ENCODE peak calls at places on chromosomes 2 and 18, in six cellular contexts. Q is H9, U is IMR-90, V is H1, Z is mesenchymal stem cell, K is trophoblast cell. J is an unnamed sample.

GRCh38 chr2:114010001-114010400 is 120.1 kb downstream of the ACTR3 start:
- DNase-seq in Q (no peak), K (no peak), V (no peak), Z (no peak), U (peak), J (no peak)

GRCh38 chr18:50895350-50896045 is 16.6 kb downstream of the ME2 start:
- DNase-seq in Q (no peak), K (no peak), U (no peak), Z (no peak), V (no peak), J (no peak)

GRCh38 chr2:641501-642430 is 35.4 kb downstream of the TMEM18 start:
- DNase-seq in U (no peak), Q (peak), V (no peak), K (peak), Z (no peak), J (no peak)

GRCh38 chr2:236156095-236156859 is 11.9 kb downstream of the GBX2 start:
- DNase-seq in K (no peak), Z (no peak), U (no peak), Q (no peak), V (no peak), J (no peak)

GRCh38 chr2:893311-893710 is 57.3 kb upstream of the SNTG2 start:
- DNase-seq in K (no peak), U (no peak), Q (peak), Z (no peak), V (peak), J (no peak)

GRCh38 chr2:96512341-96512740 is 7.2 kb upstream of the NEURL3 start:
- DNase-seq in Z (no peak), K (no peak), Q (no peak), V (no peak), U (no peak), J (no peak)

GRCh38 chr2:204681412-204681811 is 136.1 kb downstream of the PARD3B start:
- DNase-seq in U (peak), Q (no peak), Z (peak), K (no peak), V (no peak), J (no peak)

GRCh38 chr2:21281876-21282514 is 158.2 kb downstream of the TDRD15 start:
- DNase-seq in Q (no peak), V (no peak), K (no peak), U (no peak), Z (no peak), J (no peak)

GRCh38 chr2:191155608-191156071 is 4.8 kb upstream of the STAT4 start:
- DNase-seq in K (no peak), V (no peak), Z (peak), U (peak), Q (no peak), J (no peak)

GRCh38 chr2:99618579-99619097 is 128.8 kb upstream of the REV1 start:
- DNase-seq in U (no peak), K (no peak), Z (no peak), V (no peak), Q (no peak), J (no peak)

GRCh38 chr2:73418343-73418742 is 32.7 kb downstream of the ALMS1 start:
- DNase-seq in Z (peak), Q (no peak), V (no peak), U (peak), K (no peak), J (no peak)

GRCh38 chr2:226358688-226359087 is 440.9 kb downstream of the IRS1 start:
- DNase-seq in Q (no peak), U (no peak), Z (no peak), K (no peak), V (no peak), J (no peak)

GRCh38 chr2:10501980-10502802 is 54.1 kb upstream of the ODC1 start:
- DNase-seq in K (no peak), Z (no peak), U (no peak), Q (no peak), V (no peak), J (no peak)

GRCh38 chr2:159713691-159714585 is 1.6 kb downstream of the MARCHF7 start:
- DNase-seq in K (no peak), Z (peak), V (no peak), U (peak), Q (no peak), J (no peak)

GRCh38 chr2:27086722-27087446 is at the start of gene KHK:
- DNase-seq in Z (peak), U (no peak), V (no peak), Q (no peak), K (no peak), J (no peak)
- H3K27ac ChIP-seq in Z (no peak), U (peak), V (no peak), Q (no peak), K (peak), J (no peak)

DNA sequence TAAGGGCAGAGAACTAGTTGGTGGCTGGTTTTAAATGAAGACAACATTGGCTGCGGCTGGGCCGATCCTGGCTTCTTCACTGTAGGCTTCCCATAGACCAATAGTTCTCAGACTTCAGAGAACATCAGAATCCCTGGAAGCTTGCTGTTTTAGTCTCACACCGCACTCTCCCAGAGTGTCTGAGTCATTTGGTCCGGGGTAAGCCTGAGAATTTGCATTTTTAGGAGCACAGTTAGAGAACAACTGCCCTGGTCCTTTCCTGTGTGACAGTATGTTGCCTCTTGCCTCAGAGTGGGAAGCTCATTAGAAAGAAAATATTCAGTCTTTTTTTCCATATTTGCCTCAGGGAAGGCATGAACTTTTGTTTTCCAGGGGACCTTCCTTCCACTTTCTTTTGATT is 137.1 kb upstream of the GAREM1 start:
- DNase-seq in Q (no peak), Z (no peak), U (no peak), V (no peak), K (no peak), J (no peak)
- H2BK120ac ChIP-seq in Q (no peak), Z (no peak), U (no peak), V (no peak), K (no peak), J (no peak)

GRCh38 chr2:97966545-97967215 is 29.1 kb downstream of the TMEM131 start:
- DNase-seq in V (no peak), U (peak), Q (no peak), Z (no peak), K (peak), J (no peak)

GRCh38 chr2:97967216-97967592 is 28.5 kb downstream of the TMEM131 start:
- DNase-seq in Z (no peak), V (no peak), Q (no peak), U (no peak), K (no peak), J (no peak)

GRCh38 chr2:97969466-97970067 is 26.2 kb downstream of the TMEM131 start:
- DNase-seq in U (peak), Q (no peak), Z (no peak), K (no peak), V (no peak), J (no peak)

GRCh38 chr2:97970300-97971060 is 25.3 kb downstream of the TMEM131 start:
- DNase-seq in U (no peak), K (no peak), V (no peak), Z (no peak), Q (no peak), J (no peak)

DNA sequence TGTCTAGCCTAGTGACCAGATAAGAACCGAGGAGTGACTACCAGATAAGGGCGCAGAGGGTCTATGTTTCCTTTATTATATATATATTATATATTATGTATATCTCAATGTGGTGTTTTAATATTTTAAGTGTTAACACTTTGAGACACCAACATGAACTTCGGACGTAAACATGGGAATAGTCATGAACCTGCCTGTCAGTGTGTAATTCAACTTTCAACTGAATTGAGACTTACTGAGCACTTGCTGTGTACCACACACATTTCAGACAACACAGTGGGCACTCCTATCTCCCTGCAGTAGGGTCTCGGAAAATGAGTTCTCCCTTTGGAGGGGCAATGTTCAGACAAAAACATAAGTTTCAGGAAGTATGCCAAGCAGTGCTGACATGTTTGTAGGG is 27.5 kb downstream of the TMEM131 start:
- DNase-seq in Q (no peak), Z (no peak), K (no peak), V (no peak), U (no peak), J (no peak)
- H4K91ac ChIP-seq in Q (no peak), Z (no peak), K (no peak), V (no peak), U (no peak), J (no peak)

DNA sequence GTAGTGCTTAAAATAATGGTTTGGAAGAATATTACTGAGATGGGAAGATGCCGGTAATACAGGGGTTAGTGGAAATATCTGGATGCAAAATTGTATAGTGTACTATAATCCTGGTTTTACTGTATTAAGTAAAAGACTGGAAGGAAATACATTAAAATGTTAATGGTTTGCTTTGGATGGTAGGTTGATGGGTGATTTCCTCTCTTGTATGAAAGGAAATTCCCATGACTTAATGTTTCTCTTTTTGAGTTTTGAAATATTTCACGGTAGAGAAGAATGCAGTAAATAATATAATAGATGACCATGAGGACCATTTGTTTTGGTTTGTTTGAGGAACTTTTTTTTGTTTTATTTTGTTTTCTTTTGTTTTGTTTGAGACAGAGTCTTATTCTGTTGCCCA is 8.2 kb downstream of the SPTBN1 start:
- DNase-seq in Z (no peak), K (no peak), V (no peak), U (no peak), Q (no peak), J (no peak)
- H3K27ac ChIP-seq in Z (no peak), K (no peak), V (no peak), U (no peak), Q (no peak), J (no peak)

GRCh38 chr2:136448986-136449780 is 316.2 kb upstream of the THSD7B start:
- DNase-seq in Q (no peak), Z (no peak), V (no peak), K (no peak), U (no peak), J (no peak)
- H2BK120ac ChIP-seq in Q (no peak), Z (no peak), V (no peak), K (no peak), U (no peak), J (no peak)

GRCh38 chr2:170461875-170462274 is 253.3 kb upstream of the SP5 start:
- DNase-seq in U (no peak), K (no peak), Z (no peak), Q (no peak), V (no peak), J (no peak)

GRCh38 chr2:170454471-170455372 is 260.4 kb upstream of the SP5 start:
- DNase-seq in Z (no peak), K (no peak), V (no peak), Q (no peak), U (no peak), J (no peak)

GRCh38 chr2:170455617-170456426 is 259.3 kb upstream of the SP5 start:
- DNase-seq in K (peak), V (no peak), Z (peak), Q (no peak), U (no peak), J (no peak)

GRCh38 chr2:170457742-170458141 is 257.4 kb upstream of the SP5 start:
- DNase-seq in K (no peak), V (no peak), U (no peak), Q (no peak), Z (no peak), J (no peak)

DNA sequence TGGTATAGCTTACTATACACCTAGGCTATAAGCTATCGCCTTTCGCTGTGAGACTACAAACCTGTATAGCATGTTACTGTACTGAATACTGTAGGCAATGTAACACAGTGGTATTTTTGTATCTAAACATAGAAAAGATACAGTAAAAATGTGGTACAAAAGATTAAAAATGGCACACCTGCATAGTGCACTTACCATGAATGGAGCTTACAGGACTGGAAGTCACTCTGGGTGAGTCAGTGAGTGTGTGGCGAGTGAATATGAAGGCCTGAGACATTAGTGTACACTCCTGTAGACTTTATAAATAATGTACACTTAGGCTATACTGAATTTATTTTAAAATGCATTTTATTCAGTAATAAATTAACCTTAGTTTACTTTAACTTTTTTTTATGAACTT is 258.2 kb upstream of the SP5 start:
- DNase-seq in Z (peak), Q (no peak), V (no peak), U (no peak), K (no peak), J (no peak)
- H4K91ac ChIP-seq in Z (no peak), Q (no peak), V (no peak), U (no peak), K (no peak), J (no peak)

GRCh38 chr2:17805717-17806354 is 10.4 kb upstream of the MSGN1 start:
- DNase-seq in K (no peak), Z (no peak), U (no peak), V (no peak), Q (no peak), J (no peak)

GRCh38 chr2:17805166-17805565 is 11.1 kb upstream of the MSGN1 start:
- DNase-seq in K (no peak), V (no peak), Q (no peak), U (no peak), Z (no peak), J (no peak)

GRCh38 chr2:17800693-17801458 is 15.4 kb upstream of the MSGN1 start:
- DNase-seq in Q (no peak), K (no peak), Z (no peak), V (no peak), U (no peak), J (no peak)

GRCh38 chr2:17803492-17803891 is 12.8 kb upstream of the MSGN1 start:
- DNase-seq in V (no peak), K (no peak), U (no peak), Z (no peak), Q (no peak), J (no peak)

GRCh38 chr2:17804358-17804757 is 11.9 kb upstream of the MSGN1 start:
- DNase-seq in V (no peak), Q (no peak), Z (no peak), K (no peak), U (no peak), J (no peak)
- H3K27ac ChIP-seq in V (no peak), Q (no peak), Z (no peak), K (no peak), U (no peak), J (no peak)

GRCh38 chr2:68975844-68976243 is 1.4 kb downstream of the GKN1 start:
- DNase-seq in K (no peak), U (no peak), Z (no peak), V (no peak), Q (no peak), J (no peak)

GRCh38 chr2:68974946-68975665 is 670 bp downstream of the GKN1 start:
- DNase-seq in U (no peak), Z (no peak), K (no peak), V (no peak), Q (no peak), J (no peak)

GRCh38 chr2:68977453-68977852 is 3.0 kb downstream of the GKN1 start:
- DNase-seq in Q (no peak), V (no peak), Z (no peak), K (no peak), U (no peak), J (no peak)

GRCh38 chr2:68971591-68972231 is 2.7 kb upstream of the GKN1 start:
- DNase-seq in Q (no peak), K (peak), V (no peak), Z (peak), U (peak), J (no peak)

GRCh38 chr2:68974251-68974650 is at the start of gene GKN1:
- DNase-seq in U (peak), V (no peak), K (no peak), Z (peak), Q (no peak), J (no peak)
- H2BK120ac ChIP-seq in U (peak), V (no peak), K (no peak), Z (no peak), Q (no peak), J (no peak)

DNA sequence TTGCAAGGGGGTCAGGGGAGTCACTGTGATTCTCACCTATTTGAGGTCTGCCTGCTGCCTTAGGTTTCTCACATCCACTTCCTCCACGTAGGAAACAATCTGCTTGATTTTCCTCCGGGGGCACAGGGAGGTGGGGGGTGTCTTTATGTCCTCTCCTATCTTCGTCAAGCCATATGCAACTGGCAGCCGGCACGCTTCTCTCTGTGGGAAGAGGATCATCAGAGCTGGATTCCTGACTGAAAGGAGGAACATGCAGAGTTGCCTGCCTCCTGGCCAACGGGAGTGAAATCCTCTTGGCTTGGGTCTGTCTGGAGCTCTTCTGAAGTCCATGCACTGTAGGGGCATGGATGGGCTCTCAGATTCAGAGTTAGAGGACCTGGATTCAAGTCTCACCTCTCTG is 43.1 kb upstream of the ACVR1 start:
- DNase-seq in Q (no peak), U (no peak), V (no peak), K (no peak), Z (no peak), J (no peak)
- H4K91ac ChIP-seq in Q (no peak), U (no peak), V (no peak), K (no peak), Z (no peak), J (no peak)

DNA sequence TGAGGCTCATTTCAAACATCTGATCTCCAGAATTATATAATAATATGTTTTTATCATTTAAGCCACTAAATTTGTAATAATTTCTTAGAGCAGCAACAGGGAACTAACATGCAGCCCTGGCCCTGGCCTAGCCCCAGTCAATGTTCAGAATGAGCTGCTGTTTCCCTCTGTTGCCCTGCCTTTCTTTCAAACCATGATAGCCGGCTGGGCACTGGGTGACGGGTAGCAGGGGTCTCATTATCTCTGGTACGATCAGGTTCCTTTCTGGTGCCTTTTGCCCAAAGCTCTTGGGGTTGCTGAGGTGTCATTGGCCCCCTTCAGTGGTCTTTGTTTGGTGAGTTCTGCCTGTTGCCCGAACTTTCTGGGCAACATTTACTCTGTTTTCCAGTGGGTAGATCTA is 63.1 kb downstream of the THNSL2 start:
- DNase-seq in K (no peak), Q (no peak), Z (no peak), U (no peak), V (no peak), J (no peak)
- H3K27ac ChIP-seq in K (no peak), Q (no peak), Z (no peak), U (no peak), V (no peak), J (no peak)